ENCODE peak calls at places on chromosomes 4 and X, in ten cellular contexts. O, C, Z, F, U, K, T, S, Y and J are unnamed samples.

GRCh38 chr4:14403132-14403531 is 599.1 kb upstream of the CPEB2 start:
- DNase-seq in U (no peak), T (no peak), C (no peak), Z (no peak), O (no peak), K (no peak), F (no peak), Y (no peak), S (no peak), J (no peak)

GRCh38 chrX:10983526-10983925 is 127.6 kb upstream of the HCCS start:
- DNase-seq in F (no peak), T (no peak), Y (no peak), S (no peak), Z (no peak), C (no peak), O (no peak), U (no peak), K (no peak), J (no peak)

GRCh38 chrX:23756165-23756564 is 13.1 kb upstream of the ACOT9 start:
- DNase-seq in T (peak), F (peak), Y (no peak), S (peak), K (peak), U (peak), O (peak), Z (peak), C (peak), J (peak)

GRCh38 chr4:139229534-139230039 is 50.4 kb downstream of the MGARP start:
- DNase-seq in O (no peak), S (peak), C (no peak), K (no peak), T (no peak), Z (peak), Y (no peak), U (peak), F (no peak), J (peak)

GRCh38 chr4:38155589-38156294 is 195.5 kb downstream of the PTTG2 start:
- DNase-seq in U (no peak), O (no peak), Y (no peak), F (no peak), T (no peak), C (no peak), K (no peak), S (no peak), Z (no peak), J (no peak)

GRCh38 chr4:81854406-81854805 is 382.7 kb upstream of the RASGEF1B start:
- DNase-seq in C (no peak), K (no peak), S (no peak), T (no peak), F (no peak), Z (no peak), U (no peak), Y (no peak), O (no peak), J (no peak)

GRCh38 chrX:133639726-133640125 is 224.4 kb upstream of the GPC4 start:
- DNase-seq in O (no peak), U (no peak), Z (no peak), S (no peak), C (no peak), T (no peak), K (no peak), Y (no peak), F (no peak), J (no peak)

GRCh38 chrX:110853610-110854009 is 58.0 kb upstream of the CHRDL1 start:
- DNase-seq in Y (no peak), T (no peak), C (peak), Z (peak), K (no peak), F (no peak), U (peak), O (no peak), S (peak), J (peak)

GRCh38 chrX:39903937-39904336 is 193.8 kb downstream of the BCOR start:
- DNase-seq in K (no peak), S (no peak), T (no peak), C (no peak), O (no peak), Z (no peak), U (no peak), Y (no peak), F (no peak), J (peak)

GRCh38 chrX:139973290-139973689 is 8.0 kb upstream of the CXorf66 start:
- DNase-seq in Z (no peak), Y (no peak), K (no peak), T (no peak), F (no peak), U (no peak), C (no peak), O (no peak), S (no peak), J (no peak)

GRCh38 chr4:41656572-41657301 is 91.8 kb downstream of the PHOX2B start:
- DNase-seq in U (no peak), T (no peak), C (peak), K (no peak), Y (no peak), S (no peak), Z (no peak), F (no peak), O (no peak), J (no peak)